ENCODE peak calls at places on chromosomes 11 and 22, in nine cellular contexts. M is CD4-positive, CD25-positive, alpha-beta regulatory T cell; N is amniotic stem cell; K is T-helper 9 cell; Q is tibial nerve; T is NCI-H510A; Z is skeletal muscle cell; J is naive thymus-derived CD8-positive, alpha-beta T cell; O is choroid plexus epithelial cell. P is an unnamed sample.

GRCh38 chr11:83033972-83034672 is 37.6 kb downstream of the RAB30 start:
- DNase-seq in M (no peak), N (peak), K (no peak), Q (peak), T (no peak), Z (peak), J (no peak), O (peak), P (peak)

GRCh38 chr11:127106142-127106541 is 105.6 kb upstream of the KIRREL3 start:
- DNase-seq in M (no peak), N (no peak), K (no peak), Q (no peak), T (peak), Z (no peak), J (no peak), O (no peak), P (no peak)

GRCh38 chr22:39279170-39279850 is 34.5 kb upstream of the PDGFB start:
- DNase-seq in M (no peak), N (no peak), K (no peak), Q (no peak), T (no peak), Z (no peak), J (no peak), O (no peak), P (no peak)

GRCh38 chr11:721913-722811 is 16.1 kb downstream of the EPS8L2 start:
- DNase-seq in M (peak), N (no peak), K (peak), Q (no peak), T (peak), Z (no peak), J (no peak), O (no peak), P (no peak)

GRCh38 chr11:86800076-86800955 is at the start of gene PRSS23:
- DNase-seq in M (no peak), N (peak), K (no peak), Q (peak), T (peak), Z (no peak), J (peak), O (peak), P (peak)

GRCh38 chr22:44729391-44730012 is 22.9 kb upstream of the ARHGAP8 start:
- DNase-seq in M (no peak), N (no peak), K (no peak), Q (no peak), T (no peak), Z (peak), J (no peak), O (peak), P (peak)

GRCh38 chr11:108019870-108020540 is 11.3 kb downstream of the CUL5 start:
- DNase-seq in M (no peak), N (no peak), K (no peak), Q (no peak), T (no peak), Z (peak), J (no peak), O (peak), P (no peak)

GRCh38 chr11:8229299-8230177 is 34.1 kb downstream of the LMO1 start:
- DNase-seq in M (no peak), N (no peak), K (no peak), Q (no peak), T (no peak), Z (no peak), J (no peak), O (no peak), P (no peak)

GRCh38 chr11:110491577-110492352 is 62.0 kb downstream of the FDX1 start:
- DNase-seq in M (no peak), N (no peak), K (no peak), Q (no peak), T (peak), Z (no peak), J (no peak), O (no peak), P (no peak)

GRCh38 chr11:61687420-61687819 is 7.2 kb downstream of the DAGLA start:
- DNase-seq in M (no peak), N (no peak), K (no peak), Q (no peak), T (no peak), Z (no peak), J (no peak), O (no peak), P (no peak)

GRCh38 chr11:32698579-32698978 is 95.9 kb downstream of the CCDC73 start:
- DNase-seq in M (no peak), N (no peak), K (no peak), Q (no peak), T (no peak), Z (peak), J (no peak), O (no peak), P (no peak)

GRCh38 chr22:28560005-28560742 is 119.5 kb downstream of the TTC28 start:
- DNase-seq in M (no peak), N (no peak), K (no peak), Q (no peak), T (no peak), Z (peak), J (no peak), O (peak), P (no peak)

GRCh38 chr22:20408891-20409290 is 14.9 kb downstream of the ZNF74 start:
- DNase-seq in M (no peak), N (no peak), K (no peak), Q (no peak), T (no peak), Z (no peak), J (no peak), O (no peak), P (peak)

GRCh38 chr11:87421422-87421821 is 383.7 kb downstream of the TMEM135 start:
- DNase-seq in M (no peak), N (peak), K (no peak), Q (no peak), T (peak), Z (peak), J (peak), O (peak), P (peak)

GRCh38 chr11:85787809-85788805 is 22.8 kb downstream of the SYTL2 start:
- DNase-seq in M (no peak), N (no peak), K (no peak), Q (no peak), T (no peak), Z (no peak), J (no peak), O (no peak), P (no peak)

GRCh38 chr11:27477831-27478230 is 5.2 kb upstream of the LGR4 start:
- DNase-seq in M (no peak), N (no peak), K (no peak), Q (no peak), T (no peak), Z (no peak), J (no peak), O (no peak), P (no peak)

GRCh38 chr11:116130122-116130521 is 625.9 kb upstream of the CADM1 start:
- DNase-seq in M (no peak), N (no peak), K (no peak), Q (no peak), T (no peak), Z (no peak), J (no peak), O (no peak), P (no peak)

GRCh38 chr22:19873138-19873959 is 18.7 kb upstream of the GNB1L start:
- DNase-seq in M (no peak), N (no peak), K (no peak), Q (peak), T (no peak), Z (no peak), J (no peak), O (no peak), P (peak)

GRCh38 chr11:3947084-3947483 is 91.6 kb downstream of the STIM1 start:
- DNase-seq in M (no peak), N (no peak), K (no peak), Q (no peak), T (no peak), Z (no peak), J (peak), O (peak), P (peak)